ENCODE peak calls at places on chromosome 21, in six cellular contexts. M, B, F, U, C and D are unnamed samples.

GRCh38 chr21:41961753-41962152 is 7.9 kb upstream of the C2CD2 start:
- DNase-seq in M (no peak), U (no peak), F (no peak), C (no peak), B (no peak), D (no peak)

GRCh38 chr21:35220301-35220700 is 171.2 kb upstream of the RUNX1 start:
- DNase-seq in M (no peak), F (no peak), U (no peak), C (no peak), B (no peak), D (peak)

GRCh38 chr21:37231247-37231645 is 35.9 kb downstream of the VPS26C start:
- DNase-seq in M (no peak), F (no peak), C (no peak), B (no peak), U (no peak), D (no peak)

GRCh38 chr21:32772281-32773047 is 909 bp upstream of the PAXBP1 start:
- DNase-seq in F (peak), U (peak), M (no peak), B (peak), C (peak), D (peak)

GRCh38 chr21:15552914-15553491 is 176.8 kb upstream of the USP25 start:
- DNase-seq in U (no peak), F (no peak), M (no peak), C (peak), B (no peak), D (peak)

GRCh38 chr21:42027804-42028753 is 17.9 kb upstream of the ZBTB21 start:
- DNase-seq in U (no peak), C (no peak), M (no peak), B (no peak), F (no peak), D (peak)

GRCh38 chr21:32096411-32096810 is 182.4 kb downstream of the MIS18A start:
- DNase-seq in M (peak), U (peak), F (peak), C (peak), B (peak), D (peak)

GRCh38 chr21:38980416-38981319 is 174.9 kb downstream of the ETS2 start:
- DNase-seq in C (no peak), U (no peak), M (no peak), F (no peak), B (no peak), D (no peak)

GRCh38 chr21:38208118-38208517 is 48.7 kb upstream of the KCNJ15 start:
- DNase-seq in F (no peak), B (no peak), M (no peak), C (no peak), U (no peak), D (no peak)

GRCh38 chr21:28447453-28447852 is 545.2 kb downstream of the LTN1 start:
- DNase-seq in B (no peak), F (no peak), C (no peak), M (no peak), U (no peak), D (peak)

GRCh38 chr21:38351961-38352521 is 95.2 kb downstream of the KCNJ15 start:
- DNase-seq in M (no peak), B (no peak), C (peak), U (no peak), F (no peak), D (peak)

GRCh38 chr21:38306833-38307232 is 50.0 kb downstream of the KCNJ15 start:
- DNase-seq in U (no peak), B (no peak), F (no peak), M (no peak), C (no peak), D (peak)

GRCh38 chr21:41406340-41406739 is 19.7 kb upstream of the MX1 start:
- DNase-seq in M (no peak), U (no peak), F (no peak), C (no peak), B (no peak), D (no peak)

GRCh38 chr21:15801352-15801863 is 71.6 kb downstream of the USP25 start:
- DNase-seq in U (no peak), F (no peak), C (no peak), M (no peak), B (no peak), D (no peak)

GRCh38 chr21:41923641-41924342 is 30.0 kb downstream of the C2CD2 start:
- DNase-seq in C (no peak), B (no peak), M (no peak), U (no peak), F (no peak), D (peak)

GRCh38 chr21:36564647-36565046 is 84.7 kb upstream of the CLDN14 start:
- DNase-seq in C (no peak), F (no peak), U (no peak), B (no peak), M (no peak), D (no peak)

GRCh38 chr21:14550200-14550599 is 4.1 kb upstream of the SAMSN1 start:
- DNase-seq in M (no peak), U (no peak), F (no peak), C (no peak), B (no peak), D (no peak)

GRCh38 chr21:36867506-36867905 is 99.0 kb downstream of the HLCS start:
- DNase-seq in B (no peak), M (no peak), F (no peak), U (no peak), C (no peak), D (no peak)

GRCh38 chr21:39441502-39442475 is 3.8 kb downstream of the LCA5L start:
- DNase-seq in F (peak), C (peak), B (peak), U (peak), M (peak), D (peak)

GRCh38 chr21:36104306-36105300 is 30.3 kb upstream of the CBR3 start:
- DNase-seq in C (peak), B (peak), U (peak), M (peak), F (no peak), D (peak)

GRCh38 chr21:26925122-26925521 is 41.8 kb downstream of the ADAMTS5 start:
- DNase-seq in C (no peak), F (no peak), U (no peak), M (no peak), B (no peak), D (no peak)

GRCh38 chr21:41610042-41610839 is 102.3 kb upstream of the TMPRSS2 start:
- DNase-seq in M (peak), C (peak), B (peak), F (peak), U (peak), D (peak)

GRCh38 chr21:21232320-21232719 is 234.1 kb downstream of the NCAM2 start:
- DNase-seq in B (peak), M (no peak), U (peak), C (peak), F (peak), D (peak)

GRCh38 chr21:41197582-41197981 is 29.6 kb downstream of the BACE2 start:
- DNase-seq in M (no peak), B (no peak), F (no peak), U (no peak), C (no peak), D (no peak)

GRCh38 chr21:40335689-40336088 is 468.5 kb downstream of the PCP4 start:
- DNase-seq in F (no peak), U (no peak), C (no peak), B (no peak), M (no peak), D (no peak)

GRCh38 chr21:24594082-24594481 is 1013.2 kb downstream of the MRPL39 start:
- DNase-seq in U (no peak), M (no peak), B (no peak), F (no peak), C (no peak), D (no peak)

GRCh38 chr21:41641821-41642368 is 125.0 kb downstream of the RIPK4 start:
- DNase-seq in M (no peak), B (peak), F (no peak), U (no peak), C (peak), D (peak)

GRCh38 chr21:32717851-32718316 is 9.9 kb downstream of the SYNJ1 start:
- DNase-seq in U (no peak), B (peak), M (no peak), C (no peak), F (no peak), D (no peak)

GRCh38 chr21:31232344-31232743 is 111.7 kb downstream of the TIAM1 start:
- DNase-seq in B (no peak), F (no peak), M (no peak), U (no peak), C (no peak), D (no peak)

GRCh38 chr21:34974162-34974981 is 74.7 kb downstream of the RUNX1 start:
- DNase-seq in U (no peak), C (no peak), M (no peak), B (no peak), F (peak), D (no peak)

GRCh38 chr21:37475186-37475868 is 108.8 kb downstream of the DYRK1A start:
- DNase-seq in F (no peak), B (no peak), U (no peak), M (no peak), C (no peak), D (no peak)

GRCh38 chr21:38343691-38344090 is 86.9 kb downstream of the KCNJ15 start:
- DNase-seq in M (no peak), B (no peak), U (no peak), F (no peak), C (peak), D (peak)

GRCh38 chr21:36854391-36854790 is 112.1 kb downstream of the HLCS start:
- DNase-seq in B (peak), M (no peak), U (peak), C (peak), F (peak), D (peak)

GRCh38 chr21:16402752-16403151 is 673.0 kb downstream of the USP25 start:
- DNase-seq in F (no peak), M (no peak), U (no peak), C (no peak), B (no peak), D (peak)

GRCh38 chr21:21921410-21922232 is 923.4 kb downstream of the NCAM2 start:
- DNase-seq in C (peak), F (peak), M (no peak), U (peak), B (peak), D (peak)

GRCh38 chr21:42002421-42002958 is 7.7 kb downstream of the ZBTB21 start:
- DNase-seq in U (no peak), F (no peak), B (no peak), C (peak), M (no peak), D (peak)

GRCh38 chr21:42120056-42120903 is 49.2 kb downstream of the UMODL1 start:
- DNase-seq in U (no peak), M (no peak), C (peak), B (no peak), F (peak), D (no peak)

GRCh38 chr21:38350681-38351080 is 93.9 kb downstream of the KCNJ15 start:
- DNase-seq in F (no peak), C (no peak), B (no peak), M (no peak), U (no peak), D (no peak)

GRCh38 chr21:43209575-43210453 is 41.0 kb downstream of the CRYAA start:
- DNase-seq in C (peak), B (no peak), M (no peak), U (peak), F (no peak), D (peak)
- TF ChIP-seq EZH2phosphoT487 in C (no peak), B (no peak), M (no peak), U (no peak), F (no peak), D (no peak)

DNA sequence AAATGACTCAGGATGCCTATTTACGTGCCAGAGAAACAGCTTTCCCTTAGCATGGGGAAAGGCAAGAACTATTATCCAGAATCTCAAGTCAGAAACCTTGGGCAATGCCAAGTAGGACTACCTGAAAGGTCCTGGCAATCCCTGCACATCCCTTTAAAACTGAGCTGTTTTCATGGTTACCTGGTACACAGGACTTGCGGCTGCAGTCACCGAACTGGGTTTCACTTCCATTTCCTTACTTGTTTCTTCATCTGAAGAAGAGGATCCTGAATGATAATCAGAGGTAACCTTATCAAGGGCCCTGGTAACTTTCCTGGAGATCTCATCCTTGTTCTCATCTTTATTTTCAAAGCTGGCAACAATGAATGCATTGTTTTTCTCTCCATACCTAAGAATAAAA is 14.3 kb downstream of the BTG3 start:
- DNase-seq in B (no peak), C (no peak), M (no peak), U (no peak), F (no peak), D (no peak)
- H3K9ac ChIP-seq in B (no peak), C (no peak), M (no peak), U (no peak), F (no peak), D (no peak)

GRCh38 chr21:45306453-45306831 is 18.7 kb upstream of the POFUT2 start:
- DNase-seq in F (no peak), M (no peak), B (no peak), C (no peak), U (no peak), D (no peak)

GRCh38 chr21:45304945-45305344 is 17.2 kb upstream of the POFUT2 start:
- DNase-seq in B (no peak), F (no peak), U (no peak), C (no peak), M (no peak), D (no peak)

GRCh38 chr21:45306832-45307571 is 19.3 kb upstream of the POFUT2 start:
- DNase-seq in M (no peak), B (peak), C (no peak), U (no peak), F (no peak), D (peak)

GRCh38 chr21:45304161-45304830 is 16.6 kb upstream of the POFUT2 start:
- DNase-seq in M (no peak), F (no peak), B (no peak), C (no peak), U (no peak), D (no peak)

GRCh38 chr21:45305831-45306230 is 18.1 kb upstream of the POFUT2 start:
- DNase-seq in M (no peak), U (no peak), B (no peak), C (no peak), F (no peak), D (no peak)
- H3K4me2 ChIP-seq in M (no peak), U (no peak), B (no peak), C (no peak), F (peak), D (no peak)

GRCh38 chr21:33936221-33937038 is 20.8 kb upstream of the ATP5PO start:
- DNase-seq in U (no peak), C (no peak), B (no peak), F (no peak), M (no peak), D (peak)
- TF ChIP-seq EZH2phosphoT487 in U (no peak), C (no peak), B (no peak), F (no peak), M (no peak), D (no peak)